ENCODE peak calls at places on chromosome 5, in seven cellular contexts. Y is SK-N-DZ; M is HEK293T; L is cardiac muscle cell; F is cardiac fibroblast; X is Jurkat, Clone E6-1; N is GM12892. E is an unnamed sample.

GRCh38 chr5:100668511-100668910 is 133.3 kb downstream of the FAM174A start:
- DNase-seq in N (no peak), M (no peak), L (peak), Y (no peak), X (no peak), F (peak), E (no peak)

GRCh38 chr5:169302046-169302445 is 1.1 kb upstream of the SLIT3 start:
- DNase-seq in M (no peak), N (no peak), F (no peak), X (peak), L (no peak), Y (peak), E (no peak)

GRCh38 chr5:78908173-78908901 is 76.8 kb downstream of the ARSB start:
- DNase-seq in X (no peak), F (peak), N (no peak), M (peak), L (peak), Y (peak), E (no peak)

GRCh38 chr5:54302267-54302687 is 8.1 kb downstream of the ARL15 start:
- DNase-seq in F (peak), Y (peak), N (no peak), M (no peak), L (peak), X (no peak), E (no peak)

GRCh38 chr5:90488791-90489190 is 14.1 kb downstream of the POLR3G start:
- DNase-seq in L (no peak), N (no peak), M (no peak), Y (no peak), F (peak), X (no peak), E (no peak)

GRCh38 chr5:115262066-115262404 is 642 bp downstream of the PGGT1B start:
- DNase-seq in X (no peak), F (peak), Y (peak), L (peak), M (peak), N (no peak), E (peak)

GRCh38 chr5:8491254-8491653 is 622.3 kb downstream of the MTRR start:
- DNase-seq in Y (no peak), F (peak), M (no peak), L (peak), X (no peak), N (no peak), E (no peak)

GRCh38 chr5:115461506-115462290 is 82.9 kb downstream of the FEM1C start:
- DNase-seq in M (no peak), F (peak), N (no peak), L (peak), X (no peak), Y (no peak), E (no peak)

GRCh38 chr5:34944044-34944443 is 14.7 kb downstream of the DNAJC21 start:
- DNase-seq in Y (no peak), N (no peak), M (no peak), X (no peak), L (no peak), F (no peak), E (no peak)

GRCh38 chr5:40717281-40717680 is 37.6 kb downstream of the PTGER4 start:
- DNase-seq in N (no peak), L (peak), X (no peak), F (peak), M (no peak), Y (no peak), E (no peak)

GRCh38 chr5:123964916-123965315 is 452.9 kb downstream of the CSNK1G3 start:
- DNase-seq in L (no peak), Y (no peak), X (no peak), N (no peak), F (no peak), M (no peak), E (no peak)

GRCh38 chr5:143898914-143899591 is 87.1 kb downstream of the HMHB1 start:
- DNase-seq in N (no peak), L (no peak), M (peak), F (no peak), Y (no peak), X (peak), E (no peak)

GRCh38 chr5:32710859-32711692 is at the start of gene NPR3:
- DNase-seq in F (peak), M (no peak), N (no peak), Y (no peak), X (no peak), L (peak), E (no peak)

GRCh38 chr5:98214240-98215051 is 559.0 kb upstream of the RGMB start:
- DNase-seq in X (no peak), L (peak), F (peak), N (no peak), M (no peak), Y (no peak), E (no peak)

E was measured in GM18507.